ENCODE peak calls at places on chromosome 1, in four cellular contexts. P, C, Y and Q are unnamed samples.

GRCh38 chr1:162625624-162626023 is 6.6 kb upstream of the DDR2 start:
- DNase-seq in P (no peak), C (no peak), Y (no peak), Q (no peak)

GRCh38 chr1:35631396-35631795 is 9.9 kb downstream of the PSMB2 start:
- DNase-seq in Y (no peak), C (no peak), P (no peak), Q (no peak)

GRCh38 chr1:18204568-18204967 is 97.0 kb downstream of the IGSF21 start:
- DNase-seq in C (no peak), Y (no peak), P (no peak), Q (no peak)

GRCh38 chr1:109928591-109929111 is 18.0 kb downstream of the CSF1 start:
- DNase-seq in P (no peak), Y (peak; percentile 62), C (peak; percentile 77), Q (peak; percentile 75)

GRCh38 chr1:9780554-9781110 is 43.1 kb downstream of the CLSTN1 start:
- DNase-seq in Y (no peak), C (no peak), P (no peak), Q (no peak)

GRCh38 chr1:92301021-92301420 is 2.2 kb downstream of the RPAP2 start:
- DNase-seq in Y (no peak), P (no peak), C (no peak), Q (no peak)

GRCh38 chr1:209823143-209824041 is 4.4 kb upstream of the UTP25 start:
- DNase-seq in Y (no peak), C (no peak), P (peak; percentile 35), Q (no peak)

GRCh38 chr1:150554086-150554452 is 4.9 kb downstream of the ADAMTSL4 start:
- DNase-seq in C (no peak), P (no peak), Y (no peak), Q (no peak)

GRCh38 chr1:111444031-111444430 is 5.0 kb downstream of the WDR77 start:
- DNase-seq in C (no peak), Y (no peak), P (no peak), Q (no peak)

GRCh38 chr1:36711480-36711879 is 228.8 kb upstream of the CSF3R start:
- DNase-seq in C (no peak), P (no peak), Y (no peak), Q (no peak)

GRCh38 chr1:201140941-201141260 is 13.4 kb downstream of the TMEM9 start:
- DNase-seq in C (no peak), Y (no peak), P (no peak), Q (no peak)

DNA sequence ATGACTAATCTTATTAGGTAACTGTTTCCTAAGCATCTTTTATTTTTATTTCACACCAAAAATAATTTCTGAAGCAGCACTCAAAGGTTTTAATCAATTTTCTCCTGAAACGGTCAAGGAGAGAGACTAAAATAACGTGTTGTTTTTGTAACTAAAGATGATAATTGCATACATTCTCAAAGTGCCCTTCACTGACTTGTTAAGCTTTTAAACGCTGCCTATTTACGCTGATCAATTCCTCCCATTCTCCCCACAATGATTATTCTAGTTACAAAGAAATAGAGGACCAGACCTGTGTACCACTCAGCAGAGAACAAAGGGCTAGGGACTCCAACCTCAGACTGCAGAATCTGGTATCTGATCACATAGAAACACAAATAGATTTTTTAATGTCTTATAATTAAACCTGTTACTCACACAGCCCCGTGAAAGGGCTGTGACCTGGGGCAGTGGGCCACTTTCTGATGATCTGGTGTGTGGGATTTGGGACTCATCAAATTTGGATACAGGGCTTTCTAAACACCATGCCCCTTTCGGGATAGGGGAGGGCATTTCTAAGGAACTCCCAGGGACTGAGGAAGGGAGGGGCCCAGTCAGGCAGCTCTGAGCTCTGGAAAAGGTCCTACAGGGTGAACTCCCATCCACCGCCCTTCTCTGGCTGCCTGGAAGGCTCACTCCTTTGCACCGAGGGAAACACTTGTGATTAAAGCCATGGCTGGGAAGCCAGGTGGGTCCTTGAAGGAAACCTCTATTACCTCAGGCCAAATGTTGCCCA is 65.2 kb downstream of the BCAR3 start:
- DNase-seq in P (no peak), C (no peak), Y (peak; percentile 51), Q (peak; percentile 75)
- H3K27ac ChIP-seq in P (no peak overlapping the region), C (peak overlapping the region; percentile 84), Y (peak overlapping the region; percentile 66), Q (peak overlapping the region; percentile 27)

DNA sequence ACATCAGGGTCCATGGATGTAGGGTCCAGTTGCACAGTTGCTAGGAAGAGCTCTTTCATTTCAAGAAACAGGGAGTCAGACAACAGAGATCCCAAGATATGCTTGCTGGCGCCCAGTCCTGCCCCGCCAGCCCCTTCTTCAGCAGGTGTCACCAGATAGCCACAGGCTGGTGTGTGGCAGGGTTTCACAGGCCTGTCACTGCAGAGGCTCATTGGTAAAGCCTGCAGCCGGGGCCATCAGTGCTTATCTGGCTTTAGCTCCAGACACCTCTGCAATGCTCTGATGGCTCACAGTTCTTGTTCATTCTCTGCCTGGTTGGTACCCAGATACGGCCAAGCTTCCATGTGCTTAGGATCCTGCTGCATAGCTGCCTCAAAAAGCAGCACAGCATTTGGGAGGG is 12.4 kb upstream of the ZNF124 start:
- DNase-seq in C (no peak), Y (no peak), P (no peak), Q (no peak)
- H3K9me3 ChIP-seq in C (peaks cover 59% of the 10 kb centered on the region), Y (peaks cover 49% of the 10 kb centered on the region), P (peaks cover 31% of the 10 kb centered on the region), Q (peaks cover 37% of the 10 kb centered on the region)

DNA sequence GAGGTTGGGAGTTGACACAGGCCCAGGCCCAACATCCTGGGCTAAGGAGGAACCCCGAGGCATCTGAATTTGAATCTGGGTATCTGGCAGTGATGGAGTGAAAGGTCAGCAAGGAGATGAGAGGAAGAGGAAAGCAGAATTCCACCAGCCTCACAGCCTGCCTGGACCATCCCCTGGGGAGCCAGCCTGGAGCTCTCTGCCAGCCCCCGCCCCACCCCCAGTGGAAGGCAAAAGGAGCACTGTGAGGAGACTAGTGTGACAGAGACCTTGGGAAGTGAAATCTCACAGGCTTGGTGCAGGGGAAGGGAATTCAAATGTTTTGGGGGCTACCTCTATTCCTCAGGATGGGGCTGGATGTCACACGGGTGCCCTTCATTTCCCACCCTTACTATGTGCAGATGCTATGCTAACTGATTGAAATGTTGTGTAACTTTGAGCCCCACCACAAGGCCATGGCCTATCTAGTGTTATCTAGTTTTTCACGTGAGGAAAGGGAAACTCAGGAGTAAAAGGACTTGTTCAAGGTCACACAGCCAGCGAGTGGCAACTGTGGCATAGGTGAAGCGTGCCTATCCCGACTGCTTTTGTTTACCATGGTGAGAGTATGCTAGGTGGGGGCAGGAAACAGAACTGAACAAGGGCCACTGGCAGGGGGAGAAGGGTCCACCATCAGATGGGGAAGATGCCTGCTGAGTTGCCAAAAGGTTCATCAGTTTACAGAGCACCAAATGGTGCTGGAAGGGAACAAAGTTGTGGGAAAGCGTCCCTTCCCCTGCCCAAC is 29.8 kb downstream of the AHDC1 start:
- DNase-seq in Y (no peak), P (no peak), C (peak; percentile 48), Q (peak; percentile 58)
- H3K27ac ChIP-seq in Y (peak overlapping the region; percentile 91), P (no peak overlapping the region), C (peak overlapping the region; percentile 97), Q (peak overlapping the region; percentile 90)

GRCh38 chr1:69919129-69919921 is 286.1 kb downstream of the LRRC40 start:
- DNase-seq in P (no peak), Y (no peak), C (no peak), Q (no peak)
- H3K9me3 ChIP-seq in P (no peaks in the 10 kb centered on the region), Y (peaks cover 4% of the 10 kb centered on the region), C (peaks cover 12% of the 10 kb centered on the region), Q (no peaks in the 10 kb centered on the region)

GRCh38 chr1:23010734-23011449 is 4.8 kb downstream of the TEX46 start:
- DNase-seq in C (no peak), P (no peak), Y (no peak), Q (no peak)
- H3K27ac ChIP-seq in C (no peak overlapping the region), P (no peak overlapping the region), Y (no peak overlapping the region), Q (no peak overlapping the region)

GRCh38 chr1:100107696-100108095 is 25.0 kb downstream of the SASS6 start:
- DNase-seq in C (no peak), P (no peak), Y (no peak), Q (no peak)
- H3K9me3 ChIP-seq in C (no peaks in the 10 kb centered on the region), P (no peaks in the 10 kb centered on the region), Y (no peaks in the 10 kb centered on the region), Q (no peaks in the 10 kb centered on the region)

GRCh38 chr1:230069813-230070212 is 2.8 kb downstream of the GALNT2 start:
- DNase-seq in P (no peak), C (no peak), Y (no peak), Q (peak; percentile 30)

GRCh38 chr1:230070321-230071208 is 3.5 kb downstream of the GALNT2 start:
- DNase-seq in C (no peak), Y (no peak), P (no peak), Q (peak; percentile 36)

GRCh38 chr1:230067871-230068814 is 1.1 kb downstream of the GALNT2 start:
- DNase-seq in C (peak; percentile 41), P (peak; percentile 7), Y (peak; percentile 31), Q (no peak)

GRCh38 chr1:230067441-230067870 is 418 bp downstream of the GALNT2 start:
- DNase-seq in Y (peak; percentile 25), C (no peak), P (no peak), Q (no peak)

GRCh38 chr1:230068952-230069684 is 2.1 kb downstream of the GALNT2 start:
- DNase-seq in P (no peak), C (no peak), Y (no peak), Q (peak; percentile 57)
- H3K27ac ChIP-seq in P (no peak overlapping the region), C (no peak overlapping the region), Y (no peak overlapping the region), Q (no peak overlapping the region)

GRCh38 chr1:49552101-49552500 is 471.7 kb downstream of the AGBL4 start:
- DNase-seq in Y (no peak), P (no peak), C (no peak), Q (no peak)

GRCh38 chr1:49556676-49557234 is 467.0 kb downstream of the AGBL4 start:
- DNase-seq in P (no peak), C (no peak), Y (no peak), Q (no peak)
- H3K9me3 ChIP-seq in P (no peaks in the 10 kb centered on the region), C (no peaks in the 10 kb centered on the region), Y (no peaks in the 10 kb centered on the region), Q (no peaks in the 10 kb centered on the region)

DNA sequence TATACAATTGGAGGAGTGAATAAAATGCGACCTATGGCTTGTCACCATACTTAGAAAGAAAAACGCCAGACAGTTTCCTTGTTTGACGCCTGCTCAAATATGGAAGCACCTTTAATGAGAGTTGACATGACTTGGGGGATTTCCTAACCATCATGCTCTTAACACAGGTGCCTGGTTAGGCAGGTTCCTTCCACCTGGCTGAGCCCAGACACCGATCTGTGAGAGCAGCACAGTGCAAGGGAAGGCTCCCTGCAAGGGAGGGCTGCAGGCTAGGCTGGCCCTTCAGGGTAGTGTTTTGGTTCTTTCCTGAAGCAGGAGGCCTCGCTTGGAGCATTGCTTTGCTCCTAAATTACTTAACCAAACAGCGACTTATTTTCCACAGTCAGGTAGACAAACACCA is 24.6 kb upstream of the KLHDC8A start:
- DNase-seq in Y (no peak), C (no peak), P (no peak), Q (no peak)
- H3K27ac ChIP-seq in Y (no peak overlapping the region), C (no peak overlapping the region), P (no peak overlapping the region), Q (no peak overlapping the region)

GRCh38 chr1:2805801-2806430 is 4.4 kb upstream of the TTC34 start:
- DNase-seq in P (no peak), Y (no peak), C (no peak), Q (no peak)

GRCh38 chr1:2807678-2808385 is 6.3 kb upstream of the TTC34 start:
- DNase-seq in C (no peak), P (no peak), Y (no peak), Q (no peak)

GRCh38 chr1:2808831-2809605 is 7.5 kb upstream of the TTC34 start:
- DNase-seq in P (no peak), Y (no peak), C (no peak), Q (no peak)

GRCh38 chr1:2808386-2808705 is 6.9 kb upstream of the TTC34 start:
- DNase-seq in Y (no peak), P (no peak), C (no peak), Q (no peak)

DNA sequence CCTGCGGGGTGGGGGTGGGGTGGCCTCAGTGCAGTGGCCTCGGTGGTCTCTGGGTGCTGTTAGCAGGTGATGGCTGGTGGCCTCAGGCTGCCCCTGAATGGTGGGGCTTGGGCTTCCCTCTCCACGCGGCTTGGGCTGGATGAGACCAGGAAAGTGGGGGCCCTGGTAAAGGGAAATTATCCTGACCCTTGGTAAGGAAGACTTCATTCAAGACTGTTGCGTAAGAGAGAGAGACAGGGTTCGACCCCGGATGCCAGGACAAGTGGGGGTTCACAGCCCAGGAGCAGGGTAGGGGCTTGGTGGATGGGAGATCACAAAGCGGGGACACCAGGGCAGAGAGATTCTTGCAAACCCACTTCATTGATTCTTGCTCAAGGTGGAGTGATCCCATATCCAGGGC is 5.5 kb upstream of the TTC34 start:
- DNase-seq in C (no peak), Y (no peak), P (no peak), Q (no peak)
- H3K9me3 ChIP-seq in C (peaks cover 2% of the 10 kb centered on the region), Y (peaks cover 2% of the 10 kb centered on the region), P (no peaks in the 10 kb centered on the region), Q (no peaks in the 10 kb centered on the region)